ENCODE peak calls at places on chromosome 12, in nine cellular contexts. One of them, this sample, is unnamed.

GRCh38 chr12:94973202-94973601 is 30.3 kb downstream of the NDUFA12 start:
- DNase-seq in cardiac muscle cell: peak
- DNase-seq in tibial artery: no peak
- DNase-seq in CD8-positive, alpha-beta T cell: no peak
- DNase-seq in AG04450: peak
- DNase-seq in CD4-positive, CD25-positive, alpha-beta regulatory T cell: no peak
- DNase-seq in body of pancreas: no peak
- DNase-seq in spleen: no peak
- DNase-seq in RWPE1: no peak
- DNase-seq in this sample: no peak

GRCh38 chr12:127147724-127148123 is 1119.2 kb upstream of the TMEM132C start:
- DNase-seq in CD4-positive, CD25-positive, alpha-beta regulatory T cell: no peak
- DNase-seq in body of pancreas: no peak
- DNase-seq in AG04450: no peak
- DNase-seq in CD8-positive, alpha-beta T cell: no peak
- DNase-seq in spleen: no peak
- DNase-seq in cardiac muscle cell: peak
- DNase-seq in tibial artery: no peak
- DNase-seq in RWPE1: no peak
- DNase-seq in this sample: no peak

GRCh38 chr12:74817499-74817898 is 279.9 kb downstream of the ATXN7L3B start:
- DNase-seq in spleen: no peak
- DNase-seq in RWPE1: no peak
- DNase-seq in tibial artery: no peak
- DNase-seq in CD4-positive, CD25-positive, alpha-beta regulatory T cell: no peak
- DNase-seq in body of pancreas: no peak
- DNase-seq in CD8-positive, alpha-beta T cell: no peak
- DNase-seq in cardiac muscle cell: no peak
- DNase-seq in AG04450: no peak
- DNase-seq in this sample: no peak

GRCh38 chr12:2563709-2564108 is 231.1 kb upstream of the FKBP4 start:
- DNase-seq in RWPE1: no peak
- DNase-seq in tibial artery: no peak
- DNase-seq in CD8-positive, alpha-beta T cell: no peak
- DNase-seq in body of pancreas: no peak
- DNase-seq in cardiac muscle cell: no peak
- DNase-seq in CD4-positive, CD25-positive, alpha-beta regulatory T cell: no peak
- DNase-seq in spleen: no peak
- DNase-seq in AG04450: no peak
- DNase-seq in this sample: no peak

GRCh38 chr12:131942671-131943070 is 7.1 kb upstream of the EP400 start:
- DNase-seq in RWPE1: no peak
- DNase-seq in AG04450: no peak
- DNase-seq in CD8-positive, alpha-beta T cell: no peak
- DNase-seq in tibial artery: no peak
- DNase-seq in body of pancreas: no peak
- DNase-seq in spleen: peak
- DNase-seq in cardiac muscle cell: no peak
- DNase-seq in CD4-positive, CD25-positive, alpha-beta regulatory T cell: no peak
- DNase-seq in this sample: no peak

GRCh38 chr12:11807453-11807852 is 158.0 kb downstream of the ETV6 start:
- DNase-seq in spleen: no peak
- DNase-seq in CD4-positive, CD25-positive, alpha-beta regulatory T cell: no peak
- DNase-seq in CD8-positive, alpha-beta T cell: no peak
- DNase-seq in cardiac muscle cell: no peak
- DNase-seq in body of pancreas: no peak
- DNase-seq in tibial artery: no peak
- DNase-seq in AG04450: no peak
- DNase-seq in RWPE1: no peak
- DNase-seq in this sample: no peak

GRCh38 chr12:24560867-24561266 is 388.0 kb downstream of the BCAT1 start:
- DNase-seq in RWPE1: no peak
- DNase-seq in spleen: no peak
- DNase-seq in body of pancreas: no peak
- DNase-seq in CD8-positive, alpha-beta T cell: no peak
- DNase-seq in AG04450: no peak
- DNase-seq in CD4-positive, CD25-positive, alpha-beta regulatory T cell: no peak
- DNase-seq in tibial artery: peak
- DNase-seq in cardiac muscle cell: no peak
- DNase-seq in this sample: no peak

GRCh38 chr12:31386364-31386777 is 60.4 kb upstream of the SINHCAF start:
- DNase-seq in body of pancreas: no peak
- DNase-seq in CD4-positive, CD25-positive, alpha-beta regulatory T cell: no peak
- DNase-seq in CD8-positive, alpha-beta T cell: no peak
- DNase-seq in RWPE1: no peak
- DNase-seq in tibial artery: no peak
- DNase-seq in AG04450: no peak
- DNase-seq in spleen: no peak
- DNase-seq in cardiac muscle cell: peak
- DNase-seq in this sample: no peak

GRCh38 chr12:48063530-48063929 is 42.3 kb downstream of the SENP1 start:
- DNase-seq in AG04450: no peak
- DNase-seq in body of pancreas: no peak
- DNase-seq in CD4-positive, CD25-positive, alpha-beta regulatory T cell: no peak
- DNase-seq in RWPE1: no peak
- DNase-seq in CD8-positive, alpha-beta T cell: no peak
- DNase-seq in cardiac muscle cell: no peak
- DNase-seq in tibial artery: no peak
- DNase-seq in spleen: no peak
- DNase-seq in this sample: no peak

GRCh38 chr12:953776-954175 is 4.3 kb upstream of the RAD52 start:
- DNase-seq in tibial artery: no peak
- DNase-seq in RWPE1: peak
- DNase-seq in CD8-positive, alpha-beta T cell: no peak
- DNase-seq in AG04450: no peak
- DNase-seq in cardiac muscle cell: peak
- DNase-seq in CD4-positive, CD25-positive, alpha-beta regulatory T cell: no peak
- DNase-seq in body of pancreas: no peak
- DNase-seq in spleen: no peak
- DNase-seq in this sample: peak

GRCh38 chr12:132600048-132601032 is 10.0 kb downstream of the LRCOL1 start:
- DNase-seq in body of pancreas: peak
- DNase-seq in RWPE1: peak
- DNase-seq in CD4-positive, CD25-positive, alpha-beta regulatory T cell: no peak
- DNase-seq in spleen: peak
- DNase-seq in AG04450: no peak
- DNase-seq in CD8-positive, alpha-beta T cell: peak
- DNase-seq in tibial artery: peak
- DNase-seq in cardiac muscle cell: peak
- DNase-seq in this sample: no peak

GRCh38 chr12:20625531-20625930 is 69.6 kb upstream of the SLCO1C1 start:
- DNase-seq in body of pancreas: no peak
- DNase-seq in CD4-positive, CD25-positive, alpha-beta regulatory T cell: no peak
- DNase-seq in cardiac muscle cell: no peak
- DNase-seq in spleen: no peak
- DNase-seq in CD8-positive, alpha-beta T cell: no peak
- DNase-seq in AG04450: no peak
- DNase-seq in tibial artery: no peak
- DNase-seq in RWPE1: no peak
- DNase-seq in this sample: no peak

GRCh38 chr12:115451785-115452736 is 768.1 kb upstream of the TBX3 start:
- DNase-seq in RWPE1: peak
- DNase-seq in CD4-positive, CD25-positive, alpha-beta regulatory T cell: no peak
- DNase-seq in AG04450: no peak
- DNase-seq in tibial artery: no peak
- DNase-seq in body of pancreas: peak
- DNase-seq in spleen: no peak
- DNase-seq in cardiac muscle cell: peak
- DNase-seq in CD8-positive, alpha-beta T cell: no peak
- DNase-seq in this sample: no peak

GRCh38 chr12:92769124-92769901 is 66.5 kb downstream of the PLEKHG7 start:
- DNase-seq in RWPE1: no peak
- DNase-seq in AG04450: no peak
- DNase-seq in spleen: no peak
- DNase-seq in cardiac muscle cell: peak
- DNase-seq in tibial artery: no peak
- DNase-seq in CD4-positive, CD25-positive, alpha-beta regulatory T cell: no peak
- DNase-seq in body of pancreas: no peak
- DNase-seq in CD8-positive, alpha-beta T cell: no peak
- DNase-seq in this sample: no peak

GRCh38 chr12:112096667-112097066 is 11.9 kb downstream of the NAA25 start:
- DNase-seq in AG04450: no peak
- DNase-seq in spleen: no peak
- DNase-seq in CD8-positive, alpha-beta T cell: no peak
- DNase-seq in tibial artery: no peak
- DNase-seq in CD4-positive, CD25-positive, alpha-beta regulatory T cell: no peak
- DNase-seq in RWPE1: peak
- DNase-seq in body of pancreas: no peak
- DNase-seq in cardiac muscle cell: peak
- DNase-seq in this sample: peak

GRCh38 chr12:108237272-108237671 is 101.8 kb downstream of the CMKLR1 start:
- DNase-seq in tibial artery: no peak
- DNase-seq in spleen: no peak
- DNase-seq in CD8-positive, alpha-beta T cell: no peak
- DNase-seq in AG04450: no peak
- DNase-seq in CD4-positive, CD25-positive, alpha-beta regulatory T cell: no peak
- DNase-seq in cardiac muscle cell: no peak
- DNase-seq in RWPE1: no peak
- DNase-seq in body of pancreas: no peak
- DNase-seq in this sample: no peak

GRCh38 chr12:57842342-57843294 is 3.9 kb downstream of the CTDSP2 start:
- DNase-seq in CD8-positive, alpha-beta T cell: no peak
- DNase-seq in AG04450: no peak
- DNase-seq in body of pancreas: no peak
- DNase-seq in spleen: no peak
- DNase-seq in CD4-positive, CD25-positive, alpha-beta regulatory T cell: no peak
- DNase-seq in tibial artery: no peak
- DNase-seq in cardiac muscle cell: peak
- DNase-seq in RWPE1: no peak
- DNase-seq in this sample: no peak

GRCh38 chr12:112425582-112426382 is 7.0 kb downstream of the PTPN11 start:
- DNase-seq in body of pancreas: no peak
- DNase-seq in CD4-positive, CD25-positive, alpha-beta regulatory T cell: no peak
- DNase-seq in RWPE1: no peak
- DNase-seq in tibial artery: no peak
- DNase-seq in cardiac muscle cell: no peak
- DNase-seq in CD8-positive, alpha-beta T cell: no peak
- DNase-seq in spleen: no peak
- DNase-seq in AG04450: no peak
- DNase-seq in this sample: no peak

GRCh38 chr12:122392411-122392810 is 30.1 kb downstream of the CLIP1 start:
- DNase-seq in CD4-positive, CD25-positive, alpha-beta regulatory T cell: no peak
- DNase-seq in body of pancreas: no peak
- DNase-seq in AG04450: no peak
- DNase-seq in RWPE1: no peak
- DNase-seq in CD8-positive, alpha-beta T cell: no peak
- DNase-seq in cardiac muscle cell: no peak
- DNase-seq in spleen: no peak
- DNase-seq in tibial artery: no peak
- DNase-seq in this sample: no peak
- H3K27ac ChIP-seq in CD4-positive, CD25-positive, alpha-beta regulatory T cell: peak
- H3K27ac ChIP-seq in body of pancreas: no peak
- H3K27ac ChIP-seq in AG04450: no peak
- H3K27ac ChIP-seq in RWPE1: no peak
- H3K27ac ChIP-seq in CD8-positive, alpha-beta T cell: no peak
- H3K27ac ChIP-seq in cardiac muscle cell: no peak
- H3K27ac ChIP-seq in spleen: no peak
- H3K27ac ChIP-seq in tibial artery: no peak
- H3K27ac ChIP-seq in this sample: no peak

DNA sequence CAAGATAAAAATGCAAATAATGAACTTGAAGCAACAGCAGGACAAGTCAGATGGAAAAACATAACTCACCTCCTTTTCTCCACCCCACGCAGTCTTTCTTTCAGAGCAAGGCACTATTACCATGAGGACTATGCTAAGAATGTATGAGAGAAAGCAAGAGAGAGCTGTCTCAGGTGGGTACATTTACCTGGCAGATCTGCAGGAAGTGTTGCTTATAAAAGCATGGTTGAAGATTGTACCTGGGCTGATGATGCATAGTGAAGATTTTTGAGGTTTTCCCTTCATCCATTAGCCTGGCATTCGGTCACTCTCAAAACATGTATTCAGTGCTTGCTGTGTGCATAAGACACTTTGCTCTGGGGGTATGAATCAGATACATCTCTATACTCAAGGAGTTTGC is 68.8 kb upstream of the IFNG-AS1 start:
- DNase-seq in spleen: no peak
- DNase-seq in AG04450: no peak
- DNase-seq in cardiac muscle cell: no peak
- DNase-seq in CD8-positive, alpha-beta T cell: no peak
- DNase-seq in RWPE1: peak
- DNase-seq in body of pancreas: no peak
- DNase-seq in tibial artery: no peak
- DNase-seq in CD4-positive, CD25-positive, alpha-beta regulatory T cell: no peak
- DNase-seq in this sample: peak
- H3K27ac ChIP-seq in spleen: no peak
- H3K27ac ChIP-seq in AG04450: no peak
- H3K27ac ChIP-seq in cardiac muscle cell: no peak
- H3K27ac ChIP-seq in CD8-positive, alpha-beta T cell: no peak
- H3K27ac ChIP-seq in RWPE1: no peak
- H3K27ac ChIP-seq in body of pancreas: no peak
- H3K27ac ChIP-seq in tibial artery: no peak
- H3K27ac ChIP-seq in CD4-positive, CD25-positive, alpha-beta regulatory T cell: no peak
- H3K27ac ChIP-seq in this sample: peak

DNA sequence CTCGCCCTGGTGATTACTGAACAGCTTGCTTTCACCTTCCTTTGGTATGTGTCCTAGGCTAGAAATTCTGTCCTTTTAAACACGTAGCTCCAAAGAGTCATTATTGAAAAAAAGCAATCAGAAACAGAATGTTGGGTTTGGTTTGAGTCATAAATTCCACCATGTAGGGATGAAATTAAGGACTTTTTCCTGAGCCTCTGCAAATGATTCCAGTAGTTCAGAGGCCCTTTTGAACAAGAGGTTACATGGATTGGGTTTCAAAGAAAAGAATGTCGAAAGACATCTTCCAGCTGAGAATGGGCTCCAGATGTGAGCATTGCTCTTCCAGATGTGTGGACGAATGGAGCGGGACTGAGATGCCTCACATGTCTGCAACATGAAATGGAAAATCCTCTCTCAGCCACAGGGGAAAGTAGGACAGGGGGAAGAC is 23.5 kb upstream of the EMP1 start:
- DNase-seq in body of pancreas: no peak
- DNase-seq in tibial artery: no peak
- DNase-seq in AG04450: peak
- DNase-seq in RWPE1: no peak
- DNase-seq in CD8-positive, alpha-beta T cell: no peak
- DNase-seq in CD4-positive, CD25-positive, alpha-beta regulatory T cell: no peak
- DNase-seq in spleen: no peak
- DNase-seq in cardiac muscle cell: peak
- DNase-seq in this sample: no peak
- H3K27ac ChIP-seq in body of pancreas: no peak
- H3K27ac ChIP-seq in tibial artery: peak
- H3K27ac ChIP-seq in AG04450: peak
- H3K27ac ChIP-seq in RWPE1: peak
- H3K27ac ChIP-seq in CD8-positive, alpha-beta T cell: no peak
- H3K27ac ChIP-seq in CD4-positive, CD25-positive, alpha-beta regulatory T cell: no peak
- H3K27ac ChIP-seq in spleen: no peak
- H3K27ac ChIP-seq in cardiac muscle cell: no peak
- H3K27ac ChIP-seq in this sample: peak

GRCh38 chr12:77644915-77645605 is 185.6 kb upstream of the NAV3 start:
- DNase-seq in CD8-positive, alpha-beta T cell: no peak
- DNase-seq in RWPE1: no peak
- DNase-seq in AG04450: no peak
- DNase-seq in CD4-positive, CD25-positive, alpha-beta regulatory T cell: no peak
- DNase-seq in cardiac muscle cell: no peak
- DNase-seq in tibial artery: no peak
- DNase-seq in body of pancreas: no peak
- DNase-seq in spleen: no peak
- DNase-seq in this sample: no peak
- H3K27ac ChIP-seq in CD8-positive, alpha-beta T cell: no peak
- H3K27ac ChIP-seq in RWPE1: no peak
- H3K27ac ChIP-seq in AG04450: no peak
- H3K27ac ChIP-seq in CD4-positive, CD25-positive, alpha-beta regulatory T cell: no peak
- H3K27ac ChIP-seq in cardiac muscle cell: no peak
- H3K27ac ChIP-seq in tibial artery: no peak
- H3K27ac ChIP-seq in body of pancreas: no peak
- H3K27ac ChIP-seq in spleen: no peak
- H3K27ac ChIP-seq in this sample: no peak